ENCODE peak calls at places on chromosomes 13 and 19, in six cellular contexts. One of them, this sample, is unnamed.
A peak's percentile ranks its signal among the peaks of the same experiment; 100 is the strongest.

GRCh38 chr13:108176685-108177274 is 38.6 kb downstream of the LIG4 start:
- DNase-seq in OCI-LY7: peak; percentile 52
- DNase-seq in A549: peak; percentile 8
- DNase-seq in lower lobe of right lung: peak; percentile 52
- DNase-seq in fibroblast of lung: no peak
- DNase-seq in astrocyte: no peak
- DNase-seq in this sample: no peak

GRCh38 chr19:3773814-3774515 is 1.9 kb upstream of the RAX2 start:
- DNase-seq in OCI-LY7: no peak
- DNase-seq in A549: no peak
- DNase-seq in lower lobe of right lung: no peak
- DNase-seq in fibroblast of lung: no peak
- DNase-seq in astrocyte: no peak
- DNase-seq in this sample: no peak

GRCh38 chr19:3175761-3176714 is 2.5 kb upstream of the S1PR4 start:
- DNase-seq in OCI-LY7: no peak
- DNase-seq in A549: no peak
- DNase-seq in lower lobe of right lung: peak; percentile 93
- DNase-seq in fibroblast of lung: peak; percentile 69
- DNase-seq in astrocyte: peak; percentile 60
- DNase-seq in this sample: no peak

GRCh38 chr13:36725936-36726335 is 52.1 kb downstream of the SERTM1 start:
- DNase-seq in OCI-LY7: no peak
- DNase-seq in A549: no peak
- DNase-seq in lower lobe of right lung: no peak
- DNase-seq in fibroblast of lung: no peak
- DNase-seq in astrocyte: no peak
- DNase-seq in this sample: no peak

GRCh38 chr19:41646589-41647204 is 19.8 kb upstream of the CEACAM4 start:
- DNase-seq in OCI-LY7: peak; percentile 33
- DNase-seq in A549: peak; percentile 66
- DNase-seq in lower lobe of right lung: peak; percentile 76
- DNase-seq in fibroblast of lung: no peak
- DNase-seq in astrocyte: no peak
- DNase-seq in this sample: no peak

GRCh38 chr13:32811297-32811800 is 204.9 kb upstream of the KL start:
- DNase-seq in OCI-LY7: no peak
- DNase-seq in A549: no peak
- DNase-seq in lower lobe of right lung: no peak
- DNase-seq in fibroblast of lung: no peak
- DNase-seq in astrocyte: no peak
- DNase-seq in this sample: no peak

GRCh38 chr13:69857188-69857821 is 250.3 kb upstream of the ATXN8OS start:
- DNase-seq in OCI-LY7: peak; percentile 63
- DNase-seq in A549: peak; percentile 0
- DNase-seq in lower lobe of right lung: no peak
- DNase-seq in fibroblast of lung: peak; percentile 22
- DNase-seq in astrocyte: peak; percentile 7
- DNase-seq in this sample: no peak

GRCh38 chr19:15212682-15213081 is 11.9 kb upstream of the NOTCH3 start:
- DNase-seq in OCI-LY7: no peak
- DNase-seq in A549: no peak
- DNase-seq in lower lobe of right lung: no peak
- DNase-seq in fibroblast of lung: no peak
- DNase-seq in astrocyte: no peak
- DNase-seq in this sample: no peak

GRCh38 chr19:39539165-39539518 is 819 bp downstream of the EID2 start:
- DNase-seq in OCI-LY7: peak; percentile 18
- DNase-seq in A549: peak; percentile 78
- DNase-seq in lower lobe of right lung: no peak
- DNase-seq in fibroblast of lung: peak; percentile 74
- DNase-seq in astrocyte: peak; percentile 63
- DNase-seq in this sample: no peak

GRCh38 chr13:90689111-90689510 is 658.4 kb upstream of the MIR17HG start:
- DNase-seq in OCI-LY7: no peak
- DNase-seq in A549: no peak
- DNase-seq in lower lobe of right lung: no peak
- DNase-seq in fibroblast of lung: no peak
- DNase-seq in astrocyte: no peak
- DNase-seq in this sample: no peak

GRCh38 chr13:34153428-34154180 is 335.7 kb downstream of the RFC3 start:
- DNase-seq in OCI-LY7: no peak
- DNase-seq in A549: no peak
- DNase-seq in lower lobe of right lung: no peak
- DNase-seq in fibroblast of lung: no peak
- DNase-seq in astrocyte: no peak
- DNase-seq in this sample: no peak

GRCh38 chr19:33795370-33796163 is 1.1 kb upstream of the KCTD15 start:
- DNase-seq in OCI-LY7: peak; percentile 89
- DNase-seq in A549: peak; percentile 94
- DNase-seq in lower lobe of right lung: peak; percentile 86
- DNase-seq in fibroblast of lung: peak; percentile 85
- DNase-seq in astrocyte: peak; percentile 76
- DNase-seq in this sample: no peak

GRCh38 chr19:39160523-39160861 is 34.9 kb downstream of the PAK4 start:
- DNase-seq in OCI-LY7: no peak
- DNase-seq in A549: no peak
- DNase-seq in lower lobe of right lung: no peak
- DNase-seq in fibroblast of lung: peak; percentile 64
- DNase-seq in astrocyte: peak; percentile 42
- DNase-seq in this sample: no peak

GRCh38 chr19:31110331-31110730 is 238.9 kb downstream of the TSHZ3 start:
- DNase-seq in OCI-LY7: no peak
- DNase-seq in A549: no peak
- DNase-seq in lower lobe of right lung: no peak
- DNase-seq in fibroblast of lung: peak; percentile 36
- DNase-seq in astrocyte: peak; percentile 18
- DNase-seq in this sample: no peak

GRCh38 chr13:49958321-49958720 is 22.2 kb upstream of the SPRYD7 start:
- DNase-seq in OCI-LY7: no peak
- DNase-seq in A549: no peak
- DNase-seq in lower lobe of right lung: no peak
- DNase-seq in fibroblast of lung: peak; percentile 37
- DNase-seq in astrocyte: peak; percentile 20
- DNase-seq in this sample: no peak

GRCh38 chr13:112783135-112783945 is 93.5 kb downstream of the ATP11A start:
- DNase-seq in OCI-LY7: no peak
- DNase-seq in A549: no peak
- DNase-seq in lower lobe of right lung: peak; percentile 58
- DNase-seq in fibroblast of lung: peak; percentile 63
- DNase-seq in astrocyte: peak; percentile 64
- DNase-seq in this sample: no peak

GRCh38 chr13:106104281-106104901 is 431.1 kb downstream of the EFNB2 start:
- DNase-seq in OCI-LY7: no peak
- DNase-seq in A549: peak; percentile 54
- DNase-seq in lower lobe of right lung: no peak
- DNase-seq in fibroblast of lung: peak; percentile 96
- DNase-seq in astrocyte: peak; percentile 95
- DNase-seq in this sample: no peak

DNA sequence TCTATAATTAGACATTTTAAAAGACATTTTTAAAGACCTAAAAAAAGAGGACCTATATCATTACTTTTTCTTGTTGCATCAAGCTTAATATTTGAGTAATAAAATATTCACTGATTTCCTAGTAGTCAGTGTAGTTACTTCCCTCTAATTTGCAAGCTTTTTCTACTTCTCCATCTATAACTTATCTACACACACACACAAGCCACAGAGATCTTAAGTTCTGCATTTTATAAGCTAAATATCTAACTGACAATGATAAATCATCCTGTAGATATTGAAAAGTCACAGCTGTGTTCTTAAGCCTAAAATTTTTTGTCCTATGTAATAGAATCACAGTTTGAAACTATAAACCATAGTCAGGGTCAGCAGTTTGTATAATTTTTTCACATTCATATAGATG is 60.4 kb downstream of the ESD start:
- DNase-seq in OCI-LY7: no peak
- DNase-seq in A549: no peak
- DNase-seq in lower lobe of right lung: no peak
- DNase-seq in fibroblast of lung: no peak
- DNase-seq in astrocyte: no peak
- DNase-seq in this sample: no peak
- H3K27ac ChIP-seq in OCI-LY7: no peak overlapping the region
- H3K27ac ChIP-seq in A549: no peak overlapping the region
- H3K27ac ChIP-seq in lower lobe of right lung: no peak overlapping the region
- H3K27ac ChIP-seq in fibroblast of lung: no peak overlapping the region
- H3K27ac ChIP-seq in astrocyte: no peak overlapping the region
- H3K27ac ChIP-seq in this sample: no peak overlapping the region

GRCh38 chr19:11970174-11970573 is 5.3 kb downstream of the ZNF763 start:
- DNase-seq in OCI-LY7: no peak
- DNase-seq in A549: no peak
- DNase-seq in lower lobe of right lung: no peak
- DNase-seq in fibroblast of lung: no peak
- DNase-seq in astrocyte: no peak
- DNase-seq in this sample: no peak

GRCh38 chr19:11963566-11964355 is 1.1 kb upstream of the ZNF763 start:
- DNase-seq in OCI-LY7: peak; percentile 85
- DNase-seq in A549: no peak
- DNase-seq in lower lobe of right lung: peak; percentile 83
- DNase-seq in fibroblast of lung: peak; percentile 26
- DNase-seq in astrocyte: no peak
- DNase-seq in this sample: peak; percentile 77

GRCh38 chr19:11964858-11965645 is at the start of gene ZNF763:
- DNase-seq in OCI-LY7: peak; percentile 95
- DNase-seq in A549: no peak
- DNase-seq in lower lobe of right lung: peak; percentile 97
- DNase-seq in fibroblast of lung: peak; percentile 68
- DNase-seq in astrocyte: peak; percentile 52
- DNase-seq in this sample: peak; percentile 96

GRCh38 chr19:11964496-11964857 is 363 bp upstream of the ZNF763 start:
- DNase-seq in OCI-LY7: no peak
- DNase-seq in A549: no peak
- DNase-seq in lower lobe of right lung: peak; percentile 64
- DNase-seq in fibroblast of lung: no peak
- DNase-seq in astrocyte: no peak
- DNase-seq in this sample: no peak
- H3K27ac ChIP-seq in OCI-LY7: peak overlapping the region; percentile 63
- H3K27ac ChIP-seq in A549: no peak overlapping the region
- H3K27ac ChIP-seq in lower lobe of right lung: peak overlapping the region; percentile 96
- H3K27ac ChIP-seq in fibroblast of lung: no peak overlapping the region
- H3K27ac ChIP-seq in astrocyte: no peak overlapping the region
- H3K27ac ChIP-seq in this sample: peak overlapping the region; percentile 98

DNA sequence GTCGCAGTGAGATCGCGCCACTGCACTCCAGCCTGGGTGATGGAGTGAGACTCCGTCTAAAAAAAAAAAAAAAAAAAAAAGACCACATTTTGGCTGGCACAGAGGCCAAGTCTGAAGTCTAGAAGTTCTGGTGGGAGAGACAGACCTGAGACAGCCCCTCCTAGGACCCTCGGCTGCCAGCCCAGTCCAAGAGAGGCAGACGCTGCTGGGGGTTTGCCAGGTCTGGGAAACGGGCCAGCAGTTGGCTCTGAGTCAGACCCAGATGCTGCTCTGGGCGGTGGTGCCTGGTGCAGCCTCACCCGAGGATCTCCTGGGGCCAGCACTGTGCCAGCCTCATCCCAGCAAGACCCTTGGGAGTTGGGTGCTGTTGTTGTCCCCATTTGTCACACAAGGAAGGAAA is 5.8 kb downstream of the FCHO1 start:
- DNase-seq in OCI-LY7: no peak
- DNase-seq in A549: peak; percentile 58
- DNase-seq in lower lobe of right lung: no peak
- DNase-seq in fibroblast of lung: peak; percentile 55
- DNase-seq in astrocyte: peak; percentile 22
- DNase-seq in this sample: peak; percentile 94
- H3K27ac ChIP-seq in OCI-LY7: no peak overlapping the region
- H3K27ac ChIP-seq in A549: peak overlapping the region; percentile 91
- H3K27ac ChIP-seq in lower lobe of right lung: no peak overlapping the region
- H3K27ac ChIP-seq in fibroblast of lung: no peak overlapping the region
- H3K27ac ChIP-seq in astrocyte: no peak overlapping the region
- H3K27ac ChIP-seq in this sample: peak overlapping the region; percentile 100

GRCh38 chr13:27159806-27160563 is 11.6 kb downstream of the USP12 start:
- DNase-seq in OCI-LY7: no peak
- DNase-seq in A549: no peak
- DNase-seq in lower lobe of right lung: no peak
- DNase-seq in fibroblast of lung: no peak
- DNase-seq in astrocyte: no peak
- DNase-seq in this sample: no peak
- H3K27ac ChIP-seq in OCI-LY7: no peak overlapping the region
- H3K27ac ChIP-seq in A549: no peak overlapping the region
- H3K27ac ChIP-seq in lower lobe of right lung: no peak overlapping the region
- H3K27ac ChIP-seq in fibroblast of lung: no peak overlapping the region
- H3K27ac ChIP-seq in astrocyte: no peak overlapping the region
- H3K27ac ChIP-seq in this sample: no peak overlapping the region

GRCh38 chr13:44312131-44312530 is 61.5 kb upstream of the SERP2 start:
- DNase-seq in OCI-LY7: no peak
- DNase-seq in A549: no peak
- DNase-seq in lower lobe of right lung: no peak
- DNase-seq in fibroblast of lung: no peak
- DNase-seq in astrocyte: no peak
- DNase-seq in this sample: no peak

GRCh38 chr13:44308352-44308751 is 65.3 kb upstream of the SERP2 start:
- DNase-seq in OCI-LY7: no peak
- DNase-seq in A549: no peak
- DNase-seq in lower lobe of right lung: no peak
- DNase-seq in fibroblast of lung: no peak
- DNase-seq in astrocyte: no peak
- DNase-seq in this sample: no peak

GRCh38 chr13:44307844-44308243 is 65.8 kb upstream of the SERP2 start:
- DNase-seq in OCI-LY7: no peak
- DNase-seq in A549: no peak
- DNase-seq in lower lobe of right lung: no peak
- DNase-seq in fibroblast of lung: no peak
- DNase-seq in astrocyte: no peak
- DNase-seq in this sample: no peak

GRCh38 chr13:44311011-44311481 is 62.6 kb upstream of the SERP2 start:
- DNase-seq in OCI-LY7: no peak
- DNase-seq in A549: no peak
- DNase-seq in lower lobe of right lung: peak; percentile 76
- DNase-seq in fibroblast of lung: peak; percentile 68
- DNase-seq in astrocyte: peak; percentile 66
- DNase-seq in this sample: no peak

DNA sequence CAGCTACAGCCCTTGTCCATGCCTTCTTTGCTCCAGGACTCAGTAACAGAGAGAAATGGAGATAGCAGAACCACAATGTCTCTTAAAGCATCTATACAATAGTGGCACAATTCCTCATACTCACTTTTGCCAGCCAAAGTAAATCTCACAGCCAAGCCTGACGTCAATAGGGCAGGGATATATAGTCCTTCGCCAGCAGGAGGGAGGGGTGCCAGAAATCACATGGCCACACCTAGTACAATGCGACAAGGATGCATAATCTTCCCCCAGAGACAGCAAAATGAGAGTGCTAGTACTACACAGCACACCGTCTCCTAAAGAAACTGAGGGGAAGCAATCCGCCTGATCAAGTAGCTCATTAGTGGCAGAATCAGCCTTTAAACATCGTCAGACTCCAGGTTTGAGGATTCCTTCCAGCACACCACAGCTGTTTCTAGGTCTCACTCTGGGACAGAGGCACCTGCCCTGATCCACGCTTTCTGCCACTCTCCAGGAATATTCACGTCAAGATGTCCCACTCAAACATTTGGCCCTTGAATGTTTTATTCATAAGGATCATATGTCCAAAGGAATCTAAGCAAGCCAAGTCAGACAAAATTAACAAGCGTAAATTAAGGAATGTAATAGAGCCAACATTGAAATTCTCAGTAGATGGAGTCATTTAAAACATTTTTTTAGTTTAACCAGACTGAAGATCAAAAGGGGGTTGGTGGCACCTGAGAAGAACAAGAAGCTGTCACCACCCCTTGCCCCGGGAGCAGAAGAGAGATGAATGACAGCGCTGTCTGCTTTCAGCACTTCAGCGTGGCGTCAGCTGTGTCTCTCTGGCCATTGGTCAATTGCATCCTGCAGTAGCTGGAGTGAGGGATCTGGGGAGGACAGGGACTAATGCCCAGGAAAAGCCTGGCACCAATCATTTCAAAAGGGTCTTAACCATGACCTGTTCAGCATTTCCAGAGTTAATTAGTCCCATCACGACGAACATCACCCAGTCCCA is 63.6 kb upstream of the SERP2 start:
- DNase-seq in OCI-LY7: no peak
- DNase-seq in A549: no peak
- DNase-seq in lower lobe of right lung: no peak
- DNase-seq in fibroblast of lung: peak; percentile 55
- DNase-seq in astrocyte: peak; percentile 53
- DNase-seq in this sample: peak; percentile 17
- H3K27ac ChIP-seq in OCI-LY7: no peak overlapping the region
- H3K27ac ChIP-seq in A549: peak overlapping the region; percentile 97
- H3K27ac ChIP-seq in lower lobe of right lung: no peak overlapping the region
- H3K27ac ChIP-seq in fibroblast of lung: no peak overlapping the region
- H3K27ac ChIP-seq in astrocyte: peak overlapping the region; percentile 27
- H3K27ac ChIP-seq in this sample: no peak overlapping the region